ENCODE peak calls at places on chromosomes 5 and 9, in nine cellular contexts. Y is uterus; J is NCI-H774; I is fibroblast of pulmonary artery; M is Kasumi-1; S is LoVo; W is activated T-cell treated with anti-CD3 and anti-CD28 coated beads for 1 hour; G is activated CD4-positive, alpha-beta T cell treated with anti-CD3 and anti-CD28 coated beads, Interleukin-2, amount 10 ng/mL, durations not matched to agents 7 days and 5 days; V is HT-29. P is an unnamed sample.

GRCh38 chr5:175214152-175214551 is 229.8 kb downstream of the DRD1 start:
- DNase-seq in J (no peak), G (no peak), I (peak), S (peak), V (no peak), M (no peak), W (no peak), Y (no peak), P (no peak)

GRCh38 chr9:128690684-128691034 is 1.6 kb downstream of the SET start:
- DNase-seq in V (no peak), G (no peak), J (no peak), I (no peak), Y (no peak), S (no peak), M (no peak), W (no peak), P (no peak)

GRCh38 chr9:98912450-98912849 is 31.3 kb upstream of the COL15A1 start:
- DNase-seq in G (no peak), S (no peak), M (no peak), Y (no peak), I (no peak), W (no peak), J (no peak), V (no peak), P (no peak)

GRCh38 chr9:125700791-125701190 is 6.2 kb downstream of the MAPKAP1 start:
- DNase-seq in I (no peak), Y (no peak), W (no peak), M (no peak), G (no peak), J (no peak), S (no peak), V (no peak), P (no peak)

GRCh38 chr9:98255064-98255577 is 328 bp downstream of the TBC1D2 start:
- DNase-seq in Y (no peak), S (no peak), J (no peak), G (no peak), V (no peak), W (no peak), I (peak), M (no peak), P (no peak)

GRCh38 chr5:1746371-1747078 is 53.1 kb downstream of the MRPL36 start:
- DNase-seq in I (no peak), V (no peak), M (no peak), S (no peak), J (no peak), W (no peak), Y (peak), G (no peak), P (no peak)

GRCh38 chr9:114677418-114677817 is 4.6 kb downstream of the TEX48 start:
- DNase-seq in G (no peak), I (peak), J (peak), S (peak), Y (peak), W (no peak), V (peak), M (no peak), P (no peak)

GRCh38 chr5:123582570-123583293 is 70.8 kb downstream of the CSNK1G3 start:
- DNase-seq in S (no peak), J (no peak), Y (no peak), I (no peak), W (no peak), V (peak), M (peak), G (no peak), P (peak)

GRCh38 chr5:78738693-78739300 is 90.2 kb upstream of the LHFPL2 start:
- DNase-seq in G (no peak), S (peak), I (no peak), J (no peak), V (peak), M (no peak), W (no peak), Y (no peak), P (peak)

GRCh38 chr5:158458086-158458485 is 599.1 kb upstream of the CLINT1 start:
- DNase-seq in J (no peak), Y (no peak), S (no peak), G (no peak), I (no peak), M (no peak), V (no peak), W (no peak), P (no peak)

GRCh38 chr5:9226026-9226536 is 319.8 kb downstream of the SEMA5A start:
- DNase-seq in W (no peak), S (no peak), Y (no peak), V (no peak), M (no peak), J (no peak), I (no peak), G (no peak), P (peak)

GRCh38 chr5:173964491-173964890 is 24.5 kb upstream of the C5orf47 start:
- DNase-seq in W (no peak), M (no peak), S (no peak), Y (no peak), J (no peak), G (no peak), V (no peak), I (no peak), P (no peak)

GRCh38 chr9:16092627-16093091 is 539.8 kb downstream of the CCDC171 start:
- DNase-seq in M (no peak), V (no peak), J (no peak), W (no peak), Y (peak), I (peak), G (no peak), S (no peak), P (no peak)

GRCh38 chr5:40679998-40680681 is 425 bp downstream of the PTGER4 start:
- DNase-seq in V (no peak), Y (no peak), I (no peak), S (no peak), W (no peak), G (peak), J (no peak), M (no peak), P (peak)

GRCh38 chr5:1479581-1480188 is 34.4 kb upstream of the SLC6A3 start:
- DNase-seq in Y (peak), I (peak), S (no peak), V (peak), J (no peak), M (peak), W (peak), G (peak), P (no peak)

GRCh38 chr5:77869115-77869798 is 93.1 kb upstream of the TBCA start:
- DNase-seq in G (no peak), M (no peak), W (no peak), I (no peak), S (no peak), J (no peak), Y (no peak), V (no peak), P (no peak)

GRCh38 chr5:160792281-160792680 is 59.7 kb downstream of the ATP10B start:
- DNase-seq in V (no peak), I (no peak), W (no peak), Y (no peak), M (peak), G (no peak), J (no peak), S (no peak), P (no peak)

GRCh38 chr5:61637566-61637965 is 305.5 kb downstream of the ZSWIM6 start:
- DNase-seq in V (no peak), W (no peak), Y (no peak), J (no peak), I (no peak), G (no peak), S (no peak), M (no peak), P (no peak)

GRCh38 chr5:98750693-98751092 is 22.8 kb upstream of the RGMB start:
- DNase-seq in W (no peak), S (peak), G (no peak), I (peak), V (peak), M (peak), Y (no peak), J (no peak), P (no peak)

GRCh38 chr9:8727191-8727590 is 927.6 kb upstream of the DMAC1 start:
- DNase-seq in G (no peak), S (no peak), I (no peak), V (no peak), M (no peak), W (no peak), Y (no peak), J (no peak), P (no peak)

GRCh38 chr5:9124071-9124470 is 421.8 kb downstream of the SEMA5A start:
- DNase-seq in G (no peak), I (no peak), J (no peak), V (peak), W (no peak), S (no peak), Y (no peak), M (no peak), P (no peak)

GRCh38 chr5:57705769-57706168 is 223.2 kb upstream of the ACTBL2 start:
- DNase-seq in Y (no peak), M (no peak), G (no peak), I (no peak), J (no peak), V (no peak), W (no peak), S (no peak), P (no peak)

GRCh38 chr5:10607023-10607665 is 43.3 kb downstream of the ANKRD33B start:
- DNase-seq in M (peak), I (peak), W (no peak), S (no peak), Y (no peak), V (no peak), G (no peak), J (peak), P (no peak)

GRCh38 chr5:142239394-142240159 is 85.2 kb downstream of the SPRY4 start:
- DNase-seq in G (no peak), S (no peak), M (no peak), J (no peak), Y (no peak), W (no peak), V (peak), I (peak), P (no peak)

GRCh38 chr9:16708638-16709435 is 161.6 kb downstream of the BNC2 start:
- DNase-seq in Y (no peak), G (no peak), I (no peak), V (no peak), J (no peak), W (no peak), S (no peak), M (no peak), P (no peak)

GRCh38 chr9:124358617-124359016 is 56.6 kb downstream of the PSMB7 start:
- DNase-seq in W (no peak), I (no peak), M (no peak), V (no peak), G (no peak), Y (no peak), J (no peak), S (no peak), P (no peak)

GRCh38 chr9:5178126-5178805 is 7.2 kb downstream of the INSL6 start:
- DNase-seq in V (no peak), J (no peak), Y (no peak), G (peak), W (no peak), I (no peak), S (no peak), M (no peak), P (no peak)

GRCh38 chr9:136015656-136016055 is 54.5 kb upstream of the UBAC1 start:
- DNase-seq in J (no peak), I (no peak), V (no peak), M (no peak), Y (no peak), G (no peak), S (no peak), W (no peak), P (no peak)

GRCh38 chr9:113380869-113381378 is 4.1 kb upstream of the HDHD3 start:
- DNase-seq in W (no peak), G (no peak), J (no peak), I (no peak), V (peak), S (peak), Y (no peak), M (no peak), P (peak)

GRCh38 chr5:35478856-35479682 is 138.6 kb upstream of the SPEF2 start:
- DNase-seq in Y (no peak), I (peak), M (peak), V (peak), W (no peak), S (peak), J (no peak), G (peak), P (peak)

GRCh38 chr5:107519900-107520354 is 150.8 kb downstream of the EFNA5 start:
- DNase-seq in W (no peak), V (peak), Y (no peak), J (peak), M (no peak), I (peak), S (no peak), G (no peak), P (no peak)

GRCh38 chr9:122125158-122125890 is 32.2 kb upstream of the TTLL11 start:
- DNase-seq in M (peak), J (peak), G (peak), W (peak), Y (peak), S (peak), V (peak), I (peak), P (peak)

GRCh38 chr5:141683596-141684161 is 1.6 kb upstream of the ARAP3 start:
- DNase-seq in S (no peak), J (no peak), V (no peak), M (no peak), W (no peak), I (no peak), Y (no peak), G (no peak), P (no peak)

P was measured in small intestine.